ENCODE peak calls at places on chromosome 6, in seven cellular contexts. One of them, this sample, is unnamed.

GRCh38 chr6:35718911-35719381 is 17.9 kb upstream of the ARMC12 start:
- DNase-seq in pancreas: no peak
- DNase-seq in uterus: peak
- DNase-seq in left ventricle myocardium inferior: no peak
- DNase-seq in fibroblast of lung: no peak
- DNase-seq in fibroblast of pulmonary artery: peak
- DNase-seq in endothelial cell: no peak
- DNase-seq in this sample: no peak

GRCh38 chr6:33018904-33019303 is 9.5 kb upstream of the HLA-DOA start:
- DNase-seq in endothelial cell: no peak
- DNase-seq in fibroblast of pulmonary artery: peak
- DNase-seq in fibroblast of lung: no peak
- DNase-seq in left ventricle myocardium inferior: peak
- DNase-seq in uterus: peak
- DNase-seq in pancreas: no peak
- DNase-seq in this sample: peak

GRCh38 chr6:53635322-53635721 is 30.2 kb downstream of the KLHL31 start:
- DNase-seq in uterus: no peak
- DNase-seq in fibroblast of pulmonary artery: no peak
- DNase-seq in left ventricle myocardium inferior: no peak
- DNase-seq in fibroblast of lung: no peak
- DNase-seq in endothelial cell: no peak
- DNase-seq in pancreas: no peak
- DNase-seq in this sample: no peak

GRCh38 chr6:80769101-80769500 is 662.6 kb downstream of the BCKDHB start:
- DNase-seq in uterus: no peak
- DNase-seq in endothelial cell: no peak
- DNase-seq in pancreas: no peak
- DNase-seq in fibroblast of lung: peak
- DNase-seq in left ventricle myocardium inferior: no peak
- DNase-seq in fibroblast of pulmonary artery: no peak
- DNase-seq in this sample: peak

GRCh38 chr6:42938987-42939809 is 9.9 kb downstream of the CNPY3 start:
- DNase-seq in left ventricle myocardium inferior: no peak
- DNase-seq in uterus: no peak
- DNase-seq in fibroblast of lung: no peak
- DNase-seq in endothelial cell: no peak
- DNase-seq in pancreas: peak
- DNase-seq in fibroblast of pulmonary artery: no peak
- DNase-seq in this sample: no peak

GRCh38 chr6:11162262-11162661 is 50.7 kb upstream of the ERVFRD-1 start:
- DNase-seq in uterus: no peak
- DNase-seq in endothelial cell: no peak
- DNase-seq in fibroblast of lung: no peak
- DNase-seq in pancreas: no peak
- DNase-seq in left ventricle myocardium inferior: no peak
- DNase-seq in fibroblast of pulmonary artery: no peak
- DNase-seq in this sample: no peak

GRCh38 chr6:88566746-88567534 is 396.5 kb downstream of the RNGTT start:
- DNase-seq in uterus: no peak
- DNase-seq in fibroblast of lung: no peak
- DNase-seq in pancreas: no peak
- DNase-seq in endothelial cell: no peak
- DNase-seq in fibroblast of pulmonary artery: no peak
- DNase-seq in left ventricle myocardium inferior: no peak
- DNase-seq in this sample: no peak

GRCh38 chr6:47083586-47084047 is 41.5 kb upstream of the ADGRF1 start:
- DNase-seq in uterus: peak
- DNase-seq in fibroblast of pulmonary artery: peak
- DNase-seq in endothelial cell: no peak
- DNase-seq in fibroblast of lung: peak
- DNase-seq in pancreas: peak
- DNase-seq in left ventricle myocardium inferior: peak
- DNase-seq in this sample: peak

GRCh38 chr6:163176097-163176496 is 238.4 kb upstream of the QKI start:
- DNase-seq in uterus: no peak
- DNase-seq in pancreas: no peak
- DNase-seq in left ventricle myocardium inferior: no peak
- DNase-seq in fibroblast of pulmonary artery: no peak
- DNase-seq in fibroblast of lung: no peak
- DNase-seq in endothelial cell: no peak
- DNase-seq in this sample: no peak

GRCh38 chr6:25312034-25312620 is 33.0 kb downstream of the CARMIL1 start:
- DNase-seq in endothelial cell: no peak
- DNase-seq in left ventricle myocardium inferior: no peak
- DNase-seq in fibroblast of lung: peak
- DNase-seq in fibroblast of pulmonary artery: peak
- DNase-seq in pancreas: no peak
- DNase-seq in uterus: no peak
- DNase-seq in this sample: peak

GRCh38 chr6:137176729-137177128 is 3.3 kb upstream of the IL22RA2 start:
- DNase-seq in endothelial cell: no peak
- DNase-seq in left ventricle myocardium inferior: no peak
- DNase-seq in fibroblast of lung: no peak
- DNase-seq in uterus: no peak
- DNase-seq in pancreas: no peak
- DNase-seq in fibroblast of pulmonary artery: no peak
- DNase-seq in this sample: no peak

GRCh38 chr6:100463685-100464161 is 998 bp downstream of the SIM1 start:
- DNase-seq in pancreas: no peak
- DNase-seq in left ventricle myocardium inferior: no peak
- DNase-seq in uterus: no peak
- DNase-seq in endothelial cell: no peak
- DNase-seq in fibroblast of lung: no peak
- DNase-seq in fibroblast of pulmonary artery: no peak
- DNase-seq in this sample: no peak

GRCh38 chr6:21874372-21874771 is 280.8 kb downstream of the SOX4 start:
- DNase-seq in pancreas: no peak
- DNase-seq in endothelial cell: no peak
- DNase-seq in fibroblast of pulmonary artery: no peak
- DNase-seq in left ventricle myocardium inferior: no peak
- DNase-seq in fibroblast of lung: no peak
- DNase-seq in uterus: no peak
- DNase-seq in this sample: no peak

GRCh38 chr6:41453232-41453631 is 92.9 kb upstream of the FOXP4 start:
- DNase-seq in uterus: no peak
- DNase-seq in endothelial cell: no peak
- DNase-seq in pancreas: no peak
- DNase-seq in left ventricle myocardium inferior: no peak
- DNase-seq in fibroblast of lung: no peak
- DNase-seq in fibroblast of pulmonary artery: no peak
- DNase-seq in this sample: no peak

GRCh38 chr6:122696079-122696478 is 83.4 kb upstream of the FABP7 start:
- DNase-seq in fibroblast of lung: peak
- DNase-seq in uterus: no peak
- DNase-seq in pancreas: no peak
- DNase-seq in left ventricle myocardium inferior: no peak
- DNase-seq in endothelial cell: no peak
- DNase-seq in fibroblast of pulmonary artery: peak
- DNase-seq in this sample: peak

GRCh38 chr6:7697820-7698623 is 27.9 kb upstream of the BMP6 start:
- DNase-seq in uterus: no peak
- DNase-seq in pancreas: no peak
- DNase-seq in left ventricle myocardium inferior: no peak
- DNase-seq in fibroblast of lung: peak
- DNase-seq in fibroblast of pulmonary artery: peak
- DNase-seq in endothelial cell: no peak
- DNase-seq in this sample: peak

GRCh38 chr6:53432318-53433161 is 83.8 kb upstream of the ELOVL5 start:
- DNase-seq in fibroblast of lung: peak
- DNase-seq in pancreas: no peak
- DNase-seq in endothelial cell: no peak
- DNase-seq in left ventricle myocardium inferior: no peak
- DNase-seq in fibroblast of pulmonary artery: peak
- DNase-seq in uterus: no peak
- DNase-seq in this sample: peak

GRCh38 chr6:124536157-124536556 is 426.1 kb upstream of the RNF217 start:
- DNase-seq in fibroblast of pulmonary artery: no peak
- DNase-seq in uterus: no peak
- DNase-seq in endothelial cell: no peak
- DNase-seq in pancreas: no peak
- DNase-seq in fibroblast of lung: no peak
- DNase-seq in left ventricle myocardium inferior: no peak
- DNase-seq in this sample: no peak

GRCh38 chr6:71333700-71334099 is 45.1 kb downstream of the OGFRL1 start:
- DNase-seq in pancreas: no peak
- DNase-seq in uterus: no peak
- DNase-seq in fibroblast of pulmonary artery: peak
- DNase-seq in left ventricle myocardium inferior: no peak
- DNase-seq in endothelial cell: no peak
- DNase-seq in fibroblast of lung: peak
- DNase-seq in this sample: peak

GRCh38 chr6:97440590-97441176 is 157.7 kb upstream of the MMS22L start:
- DNase-seq in left ventricle myocardium inferior: no peak
- DNase-seq in fibroblast of pulmonary artery: peak
- DNase-seq in fibroblast of lung: peak
- DNase-seq in uterus: no peak
- DNase-seq in pancreas: no peak
- DNase-seq in endothelial cell: peak
- DNase-seq in this sample: peak

GRCh38 chr6:163705923-163706322 is 291.4 kb downstream of the QKI start:
- DNase-seq in fibroblast of pulmonary artery: no peak
- DNase-seq in fibroblast of lung: no peak
- DNase-seq in left ventricle myocardium inferior: no peak
- DNase-seq in uterus: no peak
- DNase-seq in pancreas: no peak
- DNase-seq in endothelial cell: no peak
- DNase-seq in this sample: no peak

GRCh38 chr6:28758046-28758817 is 165.6 kb downstream of the TRIM27 start:
- DNase-seq in left ventricle myocardium inferior: no peak
- DNase-seq in fibroblast of pulmonary artery: peak
- DNase-seq in fibroblast of lung: peak
- DNase-seq in uterus: no peak
- DNase-seq in endothelial cell: no peak
- DNase-seq in pancreas: no peak
- DNase-seq in this sample: peak

GRCh38 chr6:72218125-72218524 is 331.8 kb downstream of the RIMS1 start:
- DNase-seq in uterus: no peak
- DNase-seq in endothelial cell: peak
- DNase-seq in pancreas: peak
- DNase-seq in left ventricle myocardium inferior: no peak
- DNase-seq in fibroblast of lung: peak
- DNase-seq in fibroblast of pulmonary artery: peak
- DNase-seq in this sample: peak

GRCh38 chr6:162198925-162199324 is 528.6 kb downstream of the PRKN start:
- DNase-seq in endothelial cell: no peak
- DNase-seq in uterus: no peak
- DNase-seq in left ventricle myocardium inferior: no peak
- DNase-seq in fibroblast of lung: no peak
- DNase-seq in pancreas: no peak
- DNase-seq in fibroblast of pulmonary artery: no peak
- DNase-seq in this sample: no peak

GRCh38 chr6:45548657-45549515 is 171.2 kb upstream of the SUPT3H start:
- DNase-seq in endothelial cell: no peak
- DNase-seq in fibroblast of pulmonary artery: no peak
- DNase-seq in pancreas: no peak
- DNase-seq in uterus: no peak
- DNase-seq in left ventricle myocardium inferior: no peak
- DNase-seq in fibroblast of lung: no peak
- DNase-seq in this sample: no peak

GRCh38 chr6:116631379-116631990 is 15.2 kb downstream of the RSPH4A start:
- DNase-seq in left ventricle myocardium inferior: no peak
- DNase-seq in endothelial cell: peak
- DNase-seq in uterus: no peak
- DNase-seq in fibroblast of pulmonary artery: peak
- DNase-seq in fibroblast of lung: no peak
- DNase-seq in pancreas: peak
- DNase-seq in this sample: no peak

GRCh38 chr6:116629467-116630063 is 13.3 kb downstream of the RSPH4A start:
- DNase-seq in pancreas: no peak
- DNase-seq in fibroblast of lung: no peak
- DNase-seq in endothelial cell: no peak
- DNase-seq in fibroblast of pulmonary artery: peak
- DNase-seq in left ventricle myocardium inferior: no peak
- DNase-seq in uterus: no peak
- DNase-seq in this sample: peak

DNA sequence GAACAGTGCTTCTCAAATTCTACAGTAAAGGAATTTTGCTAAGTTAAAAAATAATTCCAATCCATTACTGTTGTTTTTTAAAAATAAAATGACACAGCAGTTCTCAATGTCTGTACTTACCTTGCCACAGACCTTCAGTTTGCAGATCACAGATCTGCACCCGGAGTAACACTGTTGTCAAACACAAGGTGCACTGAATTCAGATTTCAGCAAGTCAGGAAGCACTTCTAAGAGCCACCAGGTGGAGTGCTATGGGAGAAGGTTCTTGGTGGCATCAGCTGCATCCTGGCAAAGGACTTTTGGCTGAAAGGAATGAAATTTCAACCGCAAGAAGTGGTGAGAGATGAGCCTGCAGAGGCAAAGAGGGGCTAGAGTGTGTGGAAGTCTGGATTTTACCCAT is 17.4 kb downstream of the RSPH4A start:
- DNase-seq in fibroblast of lung: no peak
- DNase-seq in left ventricle myocardium inferior: no peak
- DNase-seq in fibroblast of pulmonary artery: no peak
- DNase-seq in pancreas: no peak
- DNase-seq in endothelial cell: no peak
- DNase-seq in uterus: no peak
- DNase-seq in this sample: peak
- TF ChIP-seq CTCF in fibroblast of lung: no peak
- TF ChIP-seq CTCF in left ventricle myocardium inferior: no peak
- TF ChIP-seq CTCF in fibroblast of pulmonary artery: peak
- TF ChIP-seq CTCF in pancreas: peak
- TF ChIP-seq CTCF in endothelial cell: no peak
- TF ChIP-seq CTCF in uterus: no peak
- TF ChIP-seq CTCF in this sample: peak

GRCh38 chr6:151422981-151423380 is 28.9 kb downstream of the RMND1 start:
- DNase-seq in pancreas: no peak
- DNase-seq in uterus: no peak
- DNase-seq in fibroblast of pulmonary artery: no peak
- DNase-seq in fibroblast of lung: no peak
- DNase-seq in left ventricle myocardium inferior: no peak
- DNase-seq in endothelial cell: no peak
- DNase-seq in this sample: no peak
- TF ChIP-seq CTCF in pancreas: no peak
- TF ChIP-seq CTCF in uterus: no peak
- TF ChIP-seq CTCF in fibroblast of pulmonary artery: no peak
- TF ChIP-seq CTCF in fibroblast of lung: no peak
- TF ChIP-seq CTCF in left ventricle myocardium inferior: no peak
- TF ChIP-seq CTCF in endothelial cell: no peak
- TF ChIP-seq CTCF in this sample: no peak

DNA sequence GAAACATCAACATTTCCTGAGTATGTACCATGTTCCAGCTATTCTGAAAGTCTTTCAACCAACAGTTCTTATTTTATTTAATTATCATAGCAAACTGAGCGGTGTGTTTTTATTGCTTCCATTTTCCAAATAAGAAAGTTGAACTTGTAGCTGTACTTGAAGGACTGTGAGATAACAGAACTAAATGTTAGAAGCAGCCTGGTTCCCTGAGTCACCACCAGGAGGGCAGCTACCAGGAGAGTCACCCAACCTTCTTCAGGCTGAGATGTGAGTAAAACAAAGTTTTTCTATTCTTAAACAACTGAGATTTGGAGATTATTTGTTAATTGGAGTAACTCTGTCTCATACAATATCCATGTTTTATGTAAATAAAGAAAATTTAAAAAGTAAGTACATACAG is 403.4 kb downstream of the PKHD1 start:
- DNase-seq in fibroblast of pulmonary artery: no peak
- DNase-seq in uterus: no peak
- DNase-seq in endothelial cell: no peak
- DNase-seq in pancreas: no peak
- DNase-seq in fibroblast of lung: no peak
- DNase-seq in left ventricle myocardium inferior: no peak
- DNase-seq in this sample: no peak
- TF ChIP-seq CTCF in fibroblast of pulmonary artery: no peak
- TF ChIP-seq CTCF in uterus: no peak
- TF ChIP-seq CTCF in endothelial cell: no peak
- TF ChIP-seq CTCF in pancreas: no peak
- TF ChIP-seq CTCF in fibroblast of lung: no peak
- TF ChIP-seq CTCF in left ventricle myocardium inferior: peak
- TF ChIP-seq CTCF in this sample: no peak

GRCh38 chr6:2713473-2714358 is 37.0 kb downstream of the MYLK4 start:
- DNase-seq in uterus: no peak
- DNase-seq in fibroblast of pulmonary artery: peak
- DNase-seq in left ventricle myocardium inferior: no peak
- DNase-seq in endothelial cell: no peak
- DNase-seq in fibroblast of lung: peak
- DNase-seq in pancreas: no peak
- DNase-seq in this sample: peak
- TF ChIP-seq CTCF in uterus: no peak
- TF ChIP-seq CTCF in fibroblast of pulmonary artery: no peak
- TF ChIP-seq CTCF in left ventricle myocardium inferior: no peak
- TF ChIP-seq CTCF in endothelial cell: no peak
- TF ChIP-seq CTCF in fibroblast of lung: no peak
- TF ChIP-seq CTCF in pancreas: no peak
- TF ChIP-seq CTCF in this sample: peak